ENCODE peak calls at places on chromosomes 16 and 17, in four cellular contexts. Y is AML-193, D is fibroblast of the conjunctiva, T is choroid plexus epithelial cell. A is an unnamed sample.

GRCh38 chr16:8326234-8326633 is 264.1 kb downstream of the TMEM114 start:
- DNase-seq in Y (no peak), T (no peak), D (no peak), A (no peak)

GRCh38 chr16:9901-10665 is 43.3 kb downstream of the POLR3K start:
- DNase-seq in D (no peak), T (no peak), Y (no peak), A (no peak)

GRCh38 chr17:58402679-58403078 is 14.7 kb downstream of the RNF43 start:
- DNase-seq in D (no peak), T (peak), Y (no peak), A (peak)

GRCh38 chr16:86609115-86609514 is 30.8 kb downstream of the FOXL1 start:
- DNase-seq in T (peak), D (no peak), Y (no peak), A (no peak)

GRCh38 chr16:3536271-3536671 is 35.5 kb downstream of the CLUAP1 start:
- DNase-seq in D (peak), T (peak), Y (no peak), A (no peak)

GRCh38 chr17:14330492-14330920 is 29.6 kb downstream of the HS3ST3B1 start:
- DNase-seq in D (peak), Y (no peak), T (peak), A (no peak)

GRCh38 chr17:69733171-69734014 is 318.9 kb downstream of the MAP2K6 start:
- DNase-seq in T (peak), D (peak), Y (no peak), A (no peak)

GRCh38 chr17:39676198-39676819 is 8.1 kb downstream of the PNMT start:
- DNase-seq in T (no peak), Y (no peak), D (no peak), A (peak)

GRCh38 chr16:55570159-55570558 is 3.7 kb downstream of the CAPNS2 start:
- DNase-seq in Y (no peak), D (no peak), T (no peak), A (no peak)

GRCh38 chr17:76547183-76547641 is 7.4 kb downstream of the PRCD start:
- DNase-seq in D (peak), T (peak), Y (peak), A (peak)

GRCh38 chr16:75288596-75289120 is 37.2 kb upstream of the BCAR1 start:
- DNase-seq in T (no peak), D (no peak), Y (peak), A (no peak)

GRCh38 chr16:1823821-1824220 is 2.8 kb downstream of the HAGH start:
- DNase-seq in D (peak), Y (peak), T (peak), A (peak)

GRCh38 chr16:54510619-54511018 is 224.0 kb upstream of the IRX3 start:
- DNase-seq in T (peak), Y (no peak), D (no peak), A (no peak)

GRCh38 chr17:82837586-82838320 is 2.1 kb downstream of the ZNF750 start:
- DNase-seq in Y (no peak), T (no peak), D (no peak), A (peak)